ENCODE peak calls at places on chromosomes 1 and 21, in eight cellular contexts. K, T, U, R, E, B, N and W are unnamed samples.

GRCh38 chr1:156475568-156476500 is 24.7 kb downstream of the MEF2D start:
- ATAC-seq in K (peak), T (peak), U (peak), R (peak), E (no peak), B (no peak), N (no peak), W (no peak)

GRCh38 chr1:8293141-8293540 is 24.8 kb upstream of the SLC45A1 start:
- ATAC-seq in K (no peak), T (no peak), U (no peak), R (no peak), E (no peak), B (no peak), N (no peak), W (no peak)

GRCh38 chr1:10935724-10936123 is 76.7 kb upstream of the TARDBP start:
- ATAC-seq in K (no peak), T (no peak), U (no peak), R (no peak), E (no peak), B (no peak), N (no peak), W (no peak)

GRCh38 chr1:110098222-110099026 is 13.8 kb upstream of the UBL4B start:
- ATAC-seq in K (no peak), T (no peak), U (no peak), R (no peak), E (no peak), B (no peak), N (no peak), W (peak)

GRCh38 chr21:41678944-41679343 is 87.9 kb downstream of the RIPK4 start:
- ATAC-seq in K (peak), T (peak), U (peak), R (peak), E (peak), B (peak), N (no peak), W (peak)

GRCh38 chr1:245270972-245271371 is 116.2 kb downstream of the KIF26B start:
- ATAC-seq in K (no peak), T (no peak), U (no peak), R (no peak), E (no peak), B (no peak), N (no peak), W (no peak)

GRCh38 chr1:54273092-54273836 is 73.3 kb downstream of the MRPL37 start:
- ATAC-seq in K (peak), T (peak), U (peak), R (peak), E (peak), B (no peak), N (peak), W (peak)

GRCh38 chr1:162562452-162562828 is 918 bp downstream of the UAP1 start:
- ATAC-seq in K (no peak), T (no peak), U (no peak), R (no peak), E (no peak), B (no peak), N (no peak), W (peak)

GRCh38 chr1:211902624-211903291 is 72.2 kb upstream of the LPGAT1 start:
- ATAC-seq in K (no peak), T (no peak), U (no peak), R (no peak), E (no peak), B (no peak), N (no peak), W (no peak)

GRCh38 chr21:16047857-16048256 is 318.1 kb downstream of the USP25 start:
- ATAC-seq in K (no peak), T (no peak), U (peak), R (no peak), E (no peak), B (no peak), N (no peak), W (no peak)

GRCh38 chr1:28983509-28984310 is 69.3 kb downstream of the EPB41 start:
- ATAC-seq in K (peak), T (no peak), U (no peak), R (peak), E (no peak), B (no peak), N (no peak), W (no peak)

GRCh38 chr1:192577145-192578140 is 1.9 kb downstream of the RGS1 start:
- ATAC-seq in K (no peak), T (no peak), U (no peak), R (no peak), E (no peak), B (no peak), N (no peak), W (no peak)

GRCh38 chr1:2399890-2400575 is 8.4 kb downstream of the RER1 start:
- ATAC-seq in K (no peak), T (no peak), U (no peak), R (no peak), E (no peak), B (no peak), N (no peak), W (no peak)

GRCh38 chr21:38903578-38904193 is 98.0 kb downstream of the ETS2 start:
- ATAC-seq in K (peak), T (no peak), U (no peak), R (peak), E (no peak), B (no peak), N (no peak), W (no peak)

GRCh38 chr1:11132571-11133293 is 33.1 kb upstream of the EXOSC10 start:
- ATAC-seq in K (no peak), T (peak), U (no peak), R (peak), E (no peak), B (no peak), N (no peak), W (peak)

GRCh38 chr1:109659145-109659544 is 3.2 kb downstream of the GSTM4 start:
- ATAC-seq in K (no peak), T (no peak), U (no peak), R (no peak), E (no peak), B (no peak), N (no peak), W (no peak)

GRCh38 chr21:35108887-35109286 is 59.8 kb upstream of the RUNX1 start:
- ATAC-seq in K (no peak), T (no peak), U (no peak), R (no peak), E (no peak), B (no peak), N (no peak), W (no peak)

GRCh38 chr1:48870596-48870995 is 93.9 kb upstream of the BEND5 start:
- ATAC-seq in K (no peak), T (no peak), U (no peak), R (no peak), E (no peak), B (no peak), N (no peak), W (peak)

GRCh38 chr1:108107658-108108057 is 92.5 kb downstream of the SLC25A24 start:
- ATAC-seq in K (peak), T (no peak), U (peak), R (no peak), E (peak), B (peak), N (no peak), W (peak)

GRCh38 chr1:20255666-20256065 is 35.0 kb upstream of the VWA5B1 start:
- ATAC-seq in K (peak), T (no peak), U (peak), R (peak), E (no peak), B (no peak), N (no peak), W (no peak)

GRCh38 chr1:31577515-31578191 is 1.3 kb downstream of the TINAGL1 start:
- ATAC-seq in K (no peak), T (no peak), U (no peak), R (peak), E (no peak), B (no peak), N (no peak), W (no peak)

GRCh38 chr21:34936299-34936698 is 112.8 kb downstream of the RUNX1 start:
- ATAC-seq in K (no peak), T (no peak), U (no peak), R (no peak), E (no peak), B (peak), N (no peak), W (no peak)

GRCh38 chr21:22363504-22363903 is 1365.3 kb downstream of the NCAM2 start:
- ATAC-seq in K (no peak), T (no peak), U (no peak), R (no peak), E (no peak), B (no peak), N (no peak), W (no peak)